ENCODE peak calls at places on chromosomes 12 and 14, in eight cellular contexts. A, X, T, S, U, E, L and Q are unnamed samples.
A peak's percentile ranks its signal among the peaks of the same experiment; 100 is the strongest.

GRCh38 chr14:68160269-68160668 is 340.7 kb downstream of the RAD51B start:
- DNase-seq in T (no peak), L (no peak), A (no peak), S (no peak), E (no peak), U (no peak), X (no peak), Q (no peak)

GRCh38 chr14:61116369-61116768 is 135.3 kb downstream of the SLC38A6 start:
- DNase-seq in E (no peak), T (no peak), L (no peak), S (no peak), X (peak; percentile 86), A (no peak), U (peak; percentile 53), Q (no peak)

GRCh38 chr14:31955941-31956579 is 121.0 kb upstream of the ARHGAP5 start:
- DNase-seq in U (peak; percentile 24), S (no peak), E (no peak), L (no peak), A (no peak), T (no peak), X (no peak), Q (no peak)

GRCh38 chr12:119624971-119625370 is 31.4 kb downstream of the TMEM233 start:
- DNase-seq in S (no peak), X (no peak), L (no peak), U (no peak), A (no peak), T (no peak), E (no peak), Q (no peak)

GRCh38 chr12:49965836-49966235 is 4.2 kb downstream of the AQP5 start:
- DNase-seq in X (no peak), T (no peak), S (no peak), L (no peak), U (no peak), A (no peak), E (no peak), Q (no peak)

GRCh38 chr12:26940820-26941219 is 2.5 kb downstream of the FGFR1OP2 start:
- DNase-seq in A (no peak), S (no peak), X (no peak), T (peak; percentile 37), U (peak; percentile 73), E (peak; percentile 18), L (no peak), Q (no peak)

GRCh38 chr14:74083784-74084276 is 423 bp downstream of the ALDH6A1 start:
- DNase-seq in U (no peak), E (peak; percentile 4), S (no peak), L (peak; percentile 52), T (no peak), X (no peak), A (no peak), Q (peak; percentile 50)

GRCh38 chr14:72558721-72559120 is 335.2 kb downstream of the DPF3 start:
- DNase-seq in U (peak; percentile 71), A (no peak), T (no peak), E (no peak), L (no peak), S (no peak), X (peak; percentile 49), Q (no peak)

GRCh38 chr14:73723411-73723798 is 9.2 kb upstream of the PNMA1 start:
- DNase-seq in S (no peak), A (no peak), L (no peak), T (no peak), X (peak; percentile 1), E (no peak), U (peak; percentile 70), Q (no peak)

GRCh38 chr12:127273621-127274020 is 993.3 kb upstream of the TMEM132C start:
- DNase-seq in X (peak; percentile 98), E (no peak), T (no peak), U (peak; percentile 82), A (no peak), S (no peak), L (no peak), Q (no peak)

GRCh38 chr12:2240984-2241383 is 188.2 kb downstream of the CACNA1C start:
- DNase-seq in E (no peak), X (no peak), S (no peak), T (no peak), U (no peak), L (no peak), A (no peak), Q (no peak)

GRCh38 chr12:43740511-43741100 is 18.0 kb downstream of the PUS7L start:
- DNase-seq in U (peak; percentile 38), A (no peak), T (no peak), L (no peak), X (no peak), S (no peak), E (no peak), Q (no peak)

GRCh38 chr12:112665971-112666370 is 125.6 kb upstream of the RPH3A start:
- DNase-seq in X (no peak), E (no peak), U (no peak), T (peak; percentile 7), A (no peak), L (no peak), S (no peak), Q (no peak)

GRCh38 chr12:94689646-94690036 is 39.3 kb upstream of the TMCC3 start:
- DNase-seq in E (no peak), S (no peak), X (no peak), T (no peak), U (peak; percentile 56), L (no peak), A (no peak), Q (no peak)

GRCh38 chr12:45462506-45462905 is 246.6 kb downstream of the ANO6 start:
- DNase-seq in L (no peak), U (no peak), S (no peak), E (no peak), T (peak; percentile 69), A (no peak), X (no peak), Q (no peak)

GRCh38 chr14:53278602-53279506 is 125.7 kb upstream of the DDHD1 start:
- DNase-seq in S (no peak), A (no peak), X (peak; percentile 86), L (peak; percentile 47), E (peak; percentile 45), U (peak; percentile 28), T (no peak), Q (no peak)

GRCh38 chr12:12776261-12776660 is 9.2 kb upstream of the APOLD1 start:
- DNase-seq in E (peak; percentile 30), L (no peak), X (peak; percentile 72), T (peak; percentile 56), S (no peak), U (no peak), A (no peak), Q (peak; percentile 62)

GRCh38 chr14:78840898-78841297 is 670.7 kb downstream of the NRXN3 start:
- DNase-seq in S (no peak), L (no peak), X (no peak), E (no peak), U (no peak), T (no peak), A (no peak), Q (no peak)

GRCh38 chr14:23160924-23161522 is 22.4 kb downstream of the SLC7A8 start:
- DNase-seq in U (peak; percentile 93), L (peak; percentile 82), X (peak; percentile 62), S (no peak), E (no peak), T (no peak), A (peak; percentile 65), Q (peak; percentile 84)

DNA sequence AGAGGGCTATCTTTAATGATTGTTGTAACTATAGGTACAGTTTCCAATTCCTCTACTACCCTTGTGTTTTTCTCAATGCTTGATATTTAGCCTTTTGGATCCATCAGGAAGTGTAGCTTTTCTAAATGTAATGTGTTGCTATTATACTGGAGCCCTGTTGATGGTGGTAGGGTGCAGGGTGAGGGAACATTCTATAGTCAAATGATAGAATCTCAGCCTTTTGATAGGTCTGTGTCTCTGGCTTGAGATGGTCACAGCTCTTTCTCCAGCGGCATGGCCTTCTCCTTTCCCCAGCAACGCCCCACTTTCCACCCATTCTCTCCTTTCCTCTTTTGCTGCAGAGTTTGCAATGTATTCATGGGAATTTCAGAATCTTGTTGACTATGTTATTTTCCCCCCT is 398.6 kb downstream of the RERGL start:
- DNase-seq in U (no peak), E (no peak), X (no peak), T (no peak), A (no peak), L (peak; percentile 4), S (no peak), Q (no peak)
- H2AFZ ChIP-seq in U (no peak overlapping the region), E (no peak overlapping the region), X (no peak overlapping the region), T (no peak overlapping the region), A (peak overlapping the region; percentile 23), L (no peak overlapping the region), S (no peak overlapping the region), Q (no peak overlapping the region)

DNA sequence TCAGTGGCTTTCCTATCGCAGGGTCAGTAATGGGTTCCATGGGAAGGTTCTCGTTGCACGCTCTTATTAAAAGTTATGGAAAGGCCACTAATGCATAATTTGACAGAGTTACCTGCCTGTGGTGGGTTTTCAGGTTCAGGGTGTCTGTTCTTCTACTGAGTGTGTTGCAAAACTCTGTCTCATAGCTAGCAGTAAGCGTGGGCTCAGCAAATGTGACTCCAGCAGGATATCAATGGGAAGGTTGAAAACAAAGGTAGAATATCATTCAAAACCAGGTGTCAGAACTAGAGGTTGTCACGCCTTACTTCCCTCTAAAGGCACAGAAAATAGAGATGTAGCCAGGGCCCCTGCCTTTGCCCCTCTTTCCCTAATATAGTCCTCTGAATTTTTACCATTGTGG is 24.9 kb downstream of the UBE3B start:
- DNase-seq in A (no peak), E (no peak), S (no peak), L (no peak), U (no peak), X (no peak), T (no peak), Q (no peak)
- H3K36me3 ChIP-seq in A (no peaks in the 10 kb centered on the region), E (peaks cover 85% of the 10 kb centered on the region), S (peaks cover 33% of the 10 kb centered on the region), L (peaks cover 14% of the 10 kb centered on the region), U (peaks cover 62% of the 10 kb centered on the region), X (peaks cover 40% of the 10 kb centered on the region), T (no peaks in the 10 kb centered on the region), Q (no peaks in the 10 kb centered on the region)

DNA sequence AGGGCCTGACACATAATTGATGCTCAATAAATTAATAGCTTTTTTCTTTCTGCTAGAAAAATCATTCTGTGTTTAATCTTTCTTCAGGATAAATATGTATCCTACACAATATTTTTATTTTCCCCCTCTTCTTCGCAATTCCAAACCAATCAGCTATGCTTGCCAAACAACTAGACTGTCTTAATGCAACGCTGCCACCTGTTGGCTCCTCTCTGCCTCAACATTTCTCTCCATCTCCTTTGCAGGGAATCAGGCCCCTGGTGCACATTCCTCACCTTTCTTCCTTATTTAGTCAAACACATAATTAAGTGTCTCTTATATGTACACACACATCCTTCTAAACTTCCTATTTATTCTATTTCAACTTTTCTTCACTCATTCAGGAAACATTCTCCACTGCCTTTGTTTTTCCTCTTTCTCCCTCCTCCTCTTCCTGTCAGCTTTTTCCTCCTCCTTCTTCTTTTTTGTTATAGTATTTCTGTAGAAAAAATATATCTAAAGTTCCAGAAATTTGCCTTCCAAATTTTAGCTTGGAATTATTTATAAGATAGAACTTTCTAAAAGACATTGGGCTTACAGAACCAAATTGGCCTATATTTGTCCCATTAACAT is 406.0 kb downstream of the PRKD1 start:
- DNase-seq in X (peak; percentile 51), A (peak; percentile 62), L (peak; percentile 76), T (no peak), E (peak; percentile 3), U (peak; percentile 25), S (no peak), Q (peak; percentile 7)
- TF ChIP-seq EZH2phosphoT487 in X (no peak), A (no peak), L (no peak), T (no peak), E (no peak), U (no peak), S (no peak), Q (no peak)

DNA sequence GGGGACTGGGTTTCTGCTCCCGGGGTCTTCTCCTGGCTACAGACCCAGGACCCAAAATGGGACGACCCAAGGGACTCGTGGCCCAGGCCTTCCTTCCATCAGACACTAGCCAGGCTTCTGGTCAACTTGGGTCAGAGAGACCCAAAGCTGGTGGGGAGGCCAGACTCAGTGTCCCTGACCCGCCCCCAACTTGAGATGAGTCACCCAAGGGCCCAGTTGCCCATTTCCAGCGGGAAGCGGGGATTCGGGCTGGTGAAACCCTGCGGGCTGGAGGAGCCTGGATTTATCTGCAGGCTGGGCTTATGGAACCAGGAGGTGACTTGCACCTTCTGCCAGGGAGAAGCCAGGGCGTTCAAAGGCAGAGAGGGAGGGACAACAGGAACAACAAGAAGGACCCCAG is 81.5 kb downstream of the RFLNA start:
- DNase-seq in S (no peak), X (no peak), A (no peak), E (no peak), T (no peak), L (no peak), U (no peak), Q (no peak)
- H2AFZ ChIP-seq in S (no peak overlapping the region), X (no peak overlapping the region), A (no peak overlapping the region), E (no peak overlapping the region), T (no peak overlapping the region), L (no peak overlapping the region), U (no peak overlapping the region), Q (no peak overlapping the region)